ENCODE peak calls at places on chromosomes 12 and 14, in five cellular contexts. M is activated effector memory CD4-positive, alpha-beta T cell treated with Interleukin-2 at 50 U/mL for 16 hours; G is GM03348; H is iris pigment epithelial cell; S is caudate nucleus. A is an unnamed sample.
A peak's percentile ranks its signal among the peaks of the same experiment; 100 is the strongest.

GRCh38 chr12:44848771-44849085 is 27.4 kb downstream of the NELL2 start:
- DNase-seq in M (no peak), G (no peak), H (no peak), S (no peak), A (no peak)

GRCh38 chr12:54135621-54136027 is 53.2 kb downstream of the SMUG1 start:
- DNase-seq in M (no peak), G (no peak), H (no peak), S (no peak), A (no peak)

GRCh38 chr12:45789025-45789424 is 59.5 kb downstream of the ARID2 start:
- DNase-seq in M (no peak), G (peak; percentile 69), H (peak; percentile 35), S (no peak), A (peak; percentile 80)

GRCh38 chr12:48890657-48891418 is 25.2 kb upstream of the RND1 start:
- DNase-seq in M (peak; percentile 60), G (peak; percentile 91), H (peak; percentile 68), S (peak; percentile 72), A (peak; percentile 91)

GRCh38 chr14:95061317-95062093 is 95.8 kb downstream of the DICER1 start:
- DNase-seq in M (no peak), G (no peak), H (no peak), S (no peak), A (no peak)

GRCh38 chr14:81400852-81401251 is 728 bp upstream of the STON2 start:
- DNase-seq in M (no peak), G (peak; percentile 73), H (peak; percentile 91), S (no peak), A (peak; percentile 98)

GRCh38 chr12:48969847-48970701 is 1.5 kb downstream of the WNT10B start:
- DNase-seq in M (no peak), G (no peak), H (no peak), S (no peak), A (peak; percentile 36)

GRCh38 chr12:132710422-132711168 is at the start of gene PGAM5:
- DNase-seq in M (peak; percentile 92), G (peak; percentile 99), H (peak; percentile 87), S (peak; percentile 76), A (peak; percentile 93)

GRCh38 chr12:83462419-83462818 is 775.7 kb downstream of the TMTC2 start:
- DNase-seq in M (no peak), G (no peak), H (no peak), S (no peak), A (no peak)

GRCh38 chr12:94254270-94254669 is 105.9 kb downstream of the PLXNC1 start:
- DNase-seq in M (no peak), G (no peak), H (no peak), S (no peak), A (no peak)

GRCh38 chr12:13472690-13473089 is 276.2 kb downstream of the EMP1 start:
- DNase-seq in M (no peak), G (no peak), H (peak; percentile 1), S (no peak), A (no peak)

GRCh38 chr12:122182887-122183587 is at the start of gene LRRC43:
- DNase-seq in M (peak; percentile 12), G (peak; percentile 71), H (peak; percentile 24), S (peak; percentile 16), A (peak; percentile 34)

GRCh38 chr14:96827310-96827709 is 30.1 kb downstream of the VRK1 start:
- DNase-seq in M (no peak), G (no peak), H (no peak), S (no peak), A (no peak)

GRCh38 chr12:95582230-95583058 is 31.2 kb upstream of the USP44 start:
- DNase-seq in M (no peak), G (peak; percentile 49), H (peak; percentile 39), S (no peak), A (peak; percentile 81)

GRCh38 chr12:75979181-75979580 is 52.4 kb downstream of the PHLDA1 start:
- DNase-seq in M (peak; percentile 12), G (no peak), H (peak; percentile 52), S (no peak), A (peak; percentile 22)

GRCh38 chr12:105948331-105948730 is 190.4 kb downstream of the NUAK1 start:
- DNase-seq in M (no peak), G (peak; percentile 36), H (peak; percentile 58), S (no peak), A (peak; percentile 48)

GRCh38 chr12:12872139-12872933 is 19.0 kb upstream of the GPRC5A start:
- DNase-seq in M (no peak), G (peak; percentile 61), H (peak; percentile 86), S (no peak), A (peak; percentile 47)

GRCh38 chr12:26389303-26389702 is 193.9 kb downstream of the SSPN start:
- DNase-seq in M (no peak), G (no peak), H (no peak), S (no peak), A (no peak)

GRCh38 chr14:100576091-100577085 is 10.8 kb downstream of the BEGAIN start:
- DNase-seq in M (no peak), G (no peak), H (no peak), S (no peak), A (no peak)

GRCh38 chr12:24993756-24994155 is 44.9 kb upstream of the BCAT1 start:
- DNase-seq in M (no peak), G (no peak), H (no peak), S (no peak), A (no peak)

GRCh38 chr14:104117341-104118005 is 20.9 kb upstream of the KIF26A start:
- DNase-seq in M (no peak), G (no peak), H (no peak), S (no peak), A (no peak)

GRCh38 chr14:101410126-101410525 is 151.2 kb upstream of the DIO3 start:
- DNase-seq in M (no peak), G (no peak), H (no peak), S (no peak), A (no peak)

GRCh38 chr14:69845787-69846186 is 33.4 kb upstream of the SMOC1 start:
- DNase-seq in M (no peak), G (no peak), H (no peak), S (no peak), A (no peak)

GRCh38 chr14:70662080-70662479 is 20.4 kb downstream of the TTC9 start:
- DNase-seq in M (no peak), G (no peak), H (no peak), S (no peak), A (no peak)

GRCh38 chr14:98819132-98819866 is 452.7 kb downstream of the BCL11B start:
- DNase-seq in M (no peak), G (no peak), H (no peak), S (no peak), A (no peak)

GRCh38 chr14:100328495-100329163 is 5.5 kb downstream of the SLC25A47 start:
- DNase-seq in M (no peak), G (no peak), H (no peak), S (no peak), A (no peak)

GRCh38 chr12:81797100-81797499 is 38.0 kb upstream of the PPFIA2 start:
- DNase-seq in M (no peak), G (no peak), H (peak; percentile 20), S (no peak), A (peak; percentile 44)

GRCh38 chr14:92039073-92039719 is 663 bp downstream of the TRIP11 start:
- DNase-seq in M (no peak), G (peak; percentile 66), H (peak; percentile 81), S (no peak), A (no peak)

GRCh38 chr14:99647407-99647806 is 2.5 kb downstream of the HHIPL1 start:
- DNase-seq in M (no peak), G (no peak), H (peak; percentile 47), S (no peak), A (no peak)

A was measured in adipocyte.